ENCODE peak calls at places on chromosome 9, in ten cellular contexts. One of them, this sample, is unnamed.

GRCh38 chr9:114484854-114485443 is 20.3 kb downstream of the WHRN start:
- DNase-seq in CD8-positive, alpha-beta memory T cell: no peak
- DNase-seq in endothelial cell: no peak
- DNase-seq in activated gamma-delta T cell: no peak
- DNase-seq in fibroblast of the conjunctiva: no peak
- DNase-seq in C1 segment of cervical spinal cord: no peak
- DNase-seq in activated CD4-positive, alpha-beta T cell treated with anti-CD3 and anti-CD28 coated beads, Interleukin-2, amount 50 U/mL, for 1 hour: peak
- DNase-seq in Caco-2: no peak
- DNase-seq in RKO: peak
- DNase-seq in tibial nerve: no peak
- DNase-seq in this sample: peak

GRCh38 chr9:136659861-136660784 is 2.6 kb upstream of the EGFL7 start:
- DNase-seq in CD8-positive, alpha-beta memory T cell: no peak
- DNase-seq in endothelial cell: peak
- DNase-seq in activated gamma-delta T cell: no peak
- DNase-seq in fibroblast of the conjunctiva: no peak
- DNase-seq in C1 segment of cervical spinal cord: no peak
- DNase-seq in activated CD4-positive, alpha-beta T cell treated with anti-CD3 and anti-CD28 coated beads, Interleukin-2, amount 50 U/mL, for 1 hour: no peak
- DNase-seq in Caco-2: no peak
- DNase-seq in RKO: no peak
- DNase-seq in tibial nerve: no peak
- DNase-seq in this sample: no peak

GRCh38 chr9:109802491-109802890 is 22.5 kb downstream of the PALM2AKAP2 start:
- DNase-seq in CD8-positive, alpha-beta memory T cell: no peak
- DNase-seq in endothelial cell: no peak
- DNase-seq in activated gamma-delta T cell: no peak
- DNase-seq in fibroblast of the conjunctiva: no peak
- DNase-seq in C1 segment of cervical spinal cord: no peak
- DNase-seq in activated CD4-positive, alpha-beta T cell treated with anti-CD3 and anti-CD28 coated beads, Interleukin-2, amount 50 U/mL, for 1 hour: no peak
- DNase-seq in Caco-2: no peak
- DNase-seq in RKO: no peak
- DNase-seq in tibial nerve: no peak
- DNase-seq in this sample: no peak

GRCh38 chr9:106286249-106286648 is 576.7 kb upstream of the ZNF462 start:
- DNase-seq in CD8-positive, alpha-beta memory T cell: no peak
- DNase-seq in endothelial cell: peak
- DNase-seq in activated gamma-delta T cell: no peak
- DNase-seq in fibroblast of the conjunctiva: peak
- DNase-seq in C1 segment of cervical spinal cord: no peak
- DNase-seq in activated CD4-positive, alpha-beta T cell treated with anti-CD3 and anti-CD28 coated beads, Interleukin-2, amount 50 U/mL, for 1 hour: no peak
- DNase-seq in Caco-2: peak
- DNase-seq in RKO: peak
- DNase-seq in tibial nerve: no peak
- DNase-seq in this sample: peak

GRCh38 chr9:128249914-128250838 is 25.6 kb downstream of the GOLGA2 start:
- DNase-seq in CD8-positive, alpha-beta memory T cell: peak
- DNase-seq in endothelial cell: peak
- DNase-seq in activated gamma-delta T cell: peak
- DNase-seq in fibroblast of the conjunctiva: peak
- DNase-seq in C1 segment of cervical spinal cord: peak
- DNase-seq in activated CD4-positive, alpha-beta T cell treated with anti-CD3 and anti-CD28 coated beads, Interleukin-2, amount 50 U/mL, for 1 hour: peak
- DNase-seq in Caco-2: peak
- DNase-seq in RKO: peak
- DNase-seq in tibial nerve: peak
- DNase-seq in this sample: peak

GRCh38 chr9:21836437-21837161 is 34.2 kb downstream of the MTAP start:
- DNase-seq in CD8-positive, alpha-beta memory T cell: no peak
- DNase-seq in endothelial cell: no peak
- DNase-seq in activated gamma-delta T cell: no peak
- DNase-seq in fibroblast of the conjunctiva: peak
- DNase-seq in C1 segment of cervical spinal cord: no peak
- DNase-seq in activated CD4-positive, alpha-beta T cell treated with anti-CD3 and anti-CD28 coated beads, Interleukin-2, amount 50 U/mL, for 1 hour: no peak
- DNase-seq in Caco-2: no peak
- DNase-seq in RKO: peak
- DNase-seq in tibial nerve: no peak
- DNase-seq in this sample: no peak

GRCh38 chr9:16915126-16915831 is 44.8 kb upstream of the BNC2 start:
- DNase-seq in CD8-positive, alpha-beta memory T cell: no peak
- DNase-seq in endothelial cell: no peak
- DNase-seq in activated gamma-delta T cell: no peak
- DNase-seq in fibroblast of the conjunctiva: no peak
- DNase-seq in C1 segment of cervical spinal cord: no peak
- DNase-seq in activated CD4-positive, alpha-beta T cell treated with anti-CD3 and anti-CD28 coated beads, Interleukin-2, amount 50 U/mL, for 1 hour: no peak
- DNase-seq in Caco-2: no peak
- DNase-seq in RKO: no peak
- DNase-seq in tibial nerve: no peak
- DNase-seq in this sample: no peak

GRCh38 chr9:130946778-130947617 is 8.0 kb upstream of the FIBCD1 start:
- DNase-seq in CD8-positive, alpha-beta memory T cell: no peak
- DNase-seq in endothelial cell: no peak
- DNase-seq in activated gamma-delta T cell: no peak
- DNase-seq in fibroblast of the conjunctiva: peak
- DNase-seq in C1 segment of cervical spinal cord: no peak
- DNase-seq in activated CD4-positive, alpha-beta T cell treated with anti-CD3 and anti-CD28 coated beads, Interleukin-2, amount 50 U/mL, for 1 hour: no peak
- DNase-seq in Caco-2: no peak
- DNase-seq in RKO: no peak
- DNase-seq in tibial nerve: no peak
- DNase-seq in this sample: no peak

GRCh38 chr9:121706149-121706548 is 54.7 kb downstream of the DAB2IP start:
- DNase-seq in CD8-positive, alpha-beta memory T cell: no peak
- DNase-seq in endothelial cell: no peak
- DNase-seq in activated gamma-delta T cell: no peak
- DNase-seq in fibroblast of the conjunctiva: no peak
- DNase-seq in C1 segment of cervical spinal cord: no peak
- DNase-seq in activated CD4-positive, alpha-beta T cell treated with anti-CD3 and anti-CD28 coated beads, Interleukin-2, amount 50 U/mL, for 1 hour: no peak
- DNase-seq in Caco-2: no peak
- DNase-seq in RKO: no peak
- DNase-seq in tibial nerve: no peak
- DNase-seq in this sample: no peak

GRCh38 chr9:30967484-30967883 is 1417.0 kb upstream of the ACO1 start:
- DNase-seq in CD8-positive, alpha-beta memory T cell: no peak
- DNase-seq in endothelial cell: no peak
- DNase-seq in activated gamma-delta T cell: no peak
- DNase-seq in fibroblast of the conjunctiva: no peak
- DNase-seq in C1 segment of cervical spinal cord: no peak
- DNase-seq in activated CD4-positive, alpha-beta T cell treated with anti-CD3 and anti-CD28 coated beads, Interleukin-2, amount 50 U/mL, for 1 hour: no peak
- DNase-seq in Caco-2: no peak
- DNase-seq in RKO: peak
- DNase-seq in tibial nerve: no peak
- DNase-seq in this sample: no peak

GRCh38 chr9:98747476-98747875 is 38.7 kb upstream of the GABBR2 start:
- DNase-seq in CD8-positive, alpha-beta memory T cell: no peak
- DNase-seq in endothelial cell: no peak
- DNase-seq in activated gamma-delta T cell: no peak
- DNase-seq in fibroblast of the conjunctiva: no peak
- DNase-seq in C1 segment of cervical spinal cord: no peak
- DNase-seq in activated CD4-positive, alpha-beta T cell treated with anti-CD3 and anti-CD28 coated beads, Interleukin-2, amount 50 U/mL, for 1 hour: no peak
- DNase-seq in Caco-2: no peak
- DNase-seq in RKO: no peak
- DNase-seq in tibial nerve: no peak
- DNase-seq in this sample: no peak

GRCh38 chr9:107739601-107740082 is 250.1 kb upstream of the KLF4 start:
- DNase-seq in CD8-positive, alpha-beta memory T cell: no peak
- DNase-seq in endothelial cell: no peak
- DNase-seq in activated gamma-delta T cell: no peak
- DNase-seq in fibroblast of the conjunctiva: peak
- DNase-seq in C1 segment of cervical spinal cord: peak
- DNase-seq in activated CD4-positive, alpha-beta T cell treated with anti-CD3 and anti-CD28 coated beads, Interleukin-2, amount 50 U/mL, for 1 hour: no peak
- DNase-seq in Caco-2: no peak
- DNase-seq in RKO: no peak
- DNase-seq in tibial nerve: no peak
- DNase-seq in this sample: no peak

GRCh38 chr9:114025760-114026159 is 52.3 kb downstream of the AMBP start:
- DNase-seq in CD8-positive, alpha-beta memory T cell: no peak
- DNase-seq in endothelial cell: no peak
- DNase-seq in activated gamma-delta T cell: no peak
- DNase-seq in fibroblast of the conjunctiva: no peak
- DNase-seq in C1 segment of cervical spinal cord: no peak
- DNase-seq in activated CD4-positive, alpha-beta T cell treated with anti-CD3 and anti-CD28 coated beads, Interleukin-2, amount 50 U/mL, for 1 hour: no peak
- DNase-seq in Caco-2: no peak
- DNase-seq in RKO: no peak
- DNase-seq in tibial nerve: no peak
- DNase-seq in this sample: no peak

GRCh38 chr9:13513710-13514444 is 234.4 kb upstream of the MPDZ start:
- DNase-seq in CD8-positive, alpha-beta memory T cell: no peak
- DNase-seq in endothelial cell: no peak
- DNase-seq in activated gamma-delta T cell: no peak
- DNase-seq in fibroblast of the conjunctiva: no peak
- DNase-seq in C1 segment of cervical spinal cord: no peak
- DNase-seq in activated CD4-positive, alpha-beta T cell treated with anti-CD3 and anti-CD28 coated beads, Interleukin-2, amount 50 U/mL, for 1 hour: no peak
- DNase-seq in Caco-2: no peak
- DNase-seq in RKO: no peak
- DNase-seq in tibial nerve: no peak
- DNase-seq in this sample: peak

GRCh38 chr9:2159521-2160417 is 144.6 kb downstream of the SMARCA2 start:
- DNase-seq in CD8-positive, alpha-beta memory T cell: no peak
- DNase-seq in endothelial cell: no peak
- DNase-seq in activated gamma-delta T cell: no peak
- DNase-seq in fibroblast of the conjunctiva: no peak
- DNase-seq in C1 segment of cervical spinal cord: peak
- DNase-seq in activated CD4-positive, alpha-beta T cell treated with anti-CD3 and anti-CD28 coated beads, Interleukin-2, amount 50 U/mL, for 1 hour: no peak
- DNase-seq in Caco-2: no peak
- DNase-seq in RKO: no peak
- DNase-seq in tibial nerve: no peak
- DNase-seq in this sample: peak

GRCh38 chr9:129548571-129549135 is 72.2 kb downstream of the C9orf50 start:
- DNase-seq in CD8-positive, alpha-beta memory T cell: no peak
- DNase-seq in endothelial cell: no peak
- DNase-seq in activated gamma-delta T cell: no peak
- DNase-seq in fibroblast of the conjunctiva: no peak
- DNase-seq in C1 segment of cervical spinal cord: peak
- DNase-seq in activated CD4-positive, alpha-beta T cell treated with anti-CD3 and anti-CD28 coated beads, Interleukin-2, amount 50 U/mL, for 1 hour: no peak
- DNase-seq in Caco-2: no peak
- DNase-seq in RKO: no peak
- DNase-seq in tibial nerve: no peak
- DNase-seq in this sample: no peak

GRCh38 chr9:81384911-81385310 is 304.4 kb downstream of the TLE1 start:
- DNase-seq in CD8-positive, alpha-beta memory T cell: no peak
- DNase-seq in endothelial cell: no peak
- DNase-seq in activated gamma-delta T cell: no peak
- DNase-seq in fibroblast of the conjunctiva: no peak
- DNase-seq in C1 segment of cervical spinal cord: no peak
- DNase-seq in activated CD4-positive, alpha-beta T cell treated with anti-CD3 and anti-CD28 coated beads, Interleukin-2, amount 50 U/mL, for 1 hour: no peak
- DNase-seq in Caco-2: no peak
- DNase-seq in RKO: no peak
- DNase-seq in tibial nerve: no peak
- DNase-seq in this sample: no peak

This sample was measured in Karpas-422.